ENCODE peak calls at places on chromosomes 2 and 18, in four cellular contexts. X, Z, D and C are unnamed samples.

GRCh38 chr2:4882421-4882820 is 809.8 kb upstream of the SOX11 start:
- DNase-seq in X (no peak), D (no peak), Z (no peak), C (no peak)

GRCh38 chr2:11419781-11420180 is 46.2 kb downstream of the E2F6 start:
- DNase-seq in X (no peak), Z (no peak), D (peak; percentile 50), C (peak; percentile 71)

GRCh38 chr2:30530346-30530745 is 83.3 kb downstream of the LCLAT1 start:
- DNase-seq in X (no peak), Z (no peak), D (no peak), C (no peak)

GRCh38 chr2:229616433-229616832 is 97.9 kb downstream of the DNER start:
- DNase-seq in D (no peak), X (no peak), Z (no peak), C (no peak)

GRCh38 chr2:42888846-42889245 is 96.5 kb upstream of the HAAO start:
- DNase-seq in X (no peak), Z (no peak), D (no peak), C (no peak)

GRCh38 chr2:201406077-201406662 is 45.1 kb downstream of the TRAK2 start:
- DNase-seq in X (peak; percentile 88), Z (no peak), D (peak; percentile 62), C (no peak)

GRCh38 chr2:24382363-24383021 is 22.2 kb upstream of the ITSN2 start:
- DNase-seq in Z (peak; percentile 24), D (peak; percentile 74), X (peak; percentile 55), C (peak; percentile 31)

GRCh38 chr18:27942706-27943105 is 234.2 kb downstream of the CDH2 start:
- DNase-seq in D (no peak), Z (no peak), X (peak; percentile 15), C (no peak)

GRCh38 chr2:119282966-119283511 is 59.4 kb downstream of the STEAP3 start:
- DNase-seq in Z (peak; percentile 68), D (no peak), X (no peak), C (no peak)

GRCh38 chr2:188609321-188610049 is 317.8 kb downstream of the GULP1 start:
- DNase-seq in Z (no peak), X (peak; percentile 64), D (no peak), C (no peak)

GRCh38 chr18:2846638-2847340 is at the start of gene EMILIN2:
- DNase-seq in D (peak; percentile 47), X (no peak), Z (peak; percentile 72), C (peak; percentile 21)

GRCh38 chr2:203623104-203623503 is 83.3 kb upstream of the CD28 start:
- DNase-seq in X (peak; percentile 58), Z (no peak), D (peak; percentile 93), C (no peak)

GRCh38 chr2:25301453-25302352 is 40.0 kb downstream of the DNMT3A start:
- DNase-seq in X (peak; percentile 44), Z (no peak), D (peak; percentile 88), C (no peak)

GRCh38 chr2:188280811-188281222 is 10.9 kb upstream of the GULP1 start:
- DNase-seq in D (no peak), X (no peak), Z (no peak), C (no peak)

GRCh38 chr2:169664978-169665930 is 29.0 kb downstream of the CFAP210 start:
- DNase-seq in X (no peak), D (no peak), Z (no peak), C (no peak)

GRCh38 chr2:238187618-238188548 is 15.6 kb downstream of the ILKAP start:
- DNase-seq in Z (no peak), D (no peak), X (no peak), C (no peak)

GRCh38 chr2:147913701-147914480 is 69.1 kb downstream of the ACVR2A start:
- DNase-seq in Z (no peak), D (peak; percentile 8), X (no peak), C (no peak)

GRCh38 chr2:241770185-241770935 is 6.3 kb upstream of the GAL3ST2 start:
- DNase-seq in D (no peak), Z (peak; percentile 27), X (no peak), C (no peak)